ENCODE peak calls at places on chromosomes 7 and 10, in six cellular contexts. J, E, V, L, W and T are unnamed samples.

GRCh38 chr10:78529262-78529661 is 495.6 kb downstream of the RPS24 start:
- DNase-seq in J (no peak), E (no peak), V (no peak), L (no peak), W (no peak), T (no peak)

GRCh38 chr7:108561047-108561619 is 8.4 kb downstream of the THAP5 start:
- DNase-seq in J (no peak), E (no peak), V (no peak), L (no peak), W (no peak), T (no peak)

GRCh38 chr7:107254398-107254985 is 85.7 kb downstream of the HBP1 start:
- DNase-seq in J (no peak), E (no peak), V (no peak), L (no peak), W (no peak), T (no peak)

GRCh38 chr7:138278601-138279000 is 181.5 kb upstream of the TRIM24 start:
- DNase-seq in J (no peak), E (no peak), V (peak), L (no peak), W (no peak), T (no peak)

GRCh38 chr7:3995187-3995586 is 686.9 kb upstream of the FOXK1 start:
- DNase-seq in J (no peak), E (no peak), V (no peak), L (peak), W (peak), T (peak)

GRCh38 chr7:74606909-74607255 is 50.6 kb upstream of the GTF2I start:
- DNase-seq in J (no peak), E (no peak), V (no peak), L (no peak), W (no peak), T (no peak)

GRCh38 chr10:109922353-109922975 is 847 bp downstream of the XPNPEP1 start:
- DNase-seq in J (no peak), E (no peak), V (no peak), L (no peak), W (no peak), T (no peak)

GRCh38 chr10:14736043-14736442 is 38.7 kb downstream of the FAM107B start:
- DNase-seq in J (no peak), E (no peak), V (no peak), L (no peak), W (no peak), T (no peak)

GRCh38 chr10:3563298-3563697 is 221.7 kb downstream of the KLF6 start:
- DNase-seq in J (no peak), E (no peak), V (no peak), L (no peak), W (no peak), T (no peak)

GRCh38 chr7:81725496-81726117 is 44.2 kb downstream of the HGF start:
- DNase-seq in J (no peak), E (no peak), V (no peak), L (no peak), W (no peak), T (peak)

GRCh38 chr10:123577921-123578461 is 88.2 kb upstream of the GPR26 start:
- DNase-seq in J (no peak), E (no peak), V (no peak), L (no peak), W (no peak), T (no peak)

GRCh38 chr10:97071491-97071890 is 114.3 kb downstream of the SLIT1 start:
- DNase-seq in J (no peak), E (no peak), V (no peak), L (no peak), W (no peak), T (no peak)

GRCh38 chr7:156640949-156641485 is 443 bp downstream of the RNF32 start:
- DNase-seq in J (peak), E (no peak), V (peak), L (no peak), W (no peak), T (no peak)

GRCh38 chr10:115830260-115830970 is 442.6 kb downstream of the GFRA1 start:
- DNase-seq in J (no peak), E (no peak), V (peak), L (no peak), W (no peak), T (no peak)

GRCh38 chr10:121188005-121188404 is 336.8 kb downstream of the WDR11 start:
- DNase-seq in J (peak), E (no peak), V (no peak), L (no peak), W (peak), T (peak)

GRCh38 chr10:76649723-76650127 is 987.9 kb downstream of the KCNMA1 start:
- DNase-seq in J (peak), E (no peak), V (peak), L (no peak), W (no peak), T (peak)

GRCh38 chr7:51121945-51122425 is 194.6 kb downstream of the COBL start:
- DNase-seq in J (no peak), E (no peak), V (no peak), L (no peak), W (peak), T (no peak)

GRCh38 chr10:69847883-69848282 is 46.2 kb downstream of the COL13A1 start:
- DNase-seq in J (no peak), E (no peak), V (no peak), L (no peak), W (no peak), T (no peak)

GRCh38 chr7:23863209-23863798 is 153.3 kb downstream of the STK31 start:
- DNase-seq in J (no peak), E (no peak), V (peak), L (no peak), W (peak), T (peak)

GRCh38 chr10:17237163-17237562 is 9.1 kb downstream of the VIM start:
- DNase-seq in J (no peak), E (no peak), V (no peak), L (no peak), W (peak), T (no peak)

GRCh38 chr7:84364708-84365107 is 170.1 kb upstream of the SEMA3A start:
- DNase-seq in J (no peak), E (no peak), V (peak), L (no peak), W (peak), T (no peak)

DNA sequence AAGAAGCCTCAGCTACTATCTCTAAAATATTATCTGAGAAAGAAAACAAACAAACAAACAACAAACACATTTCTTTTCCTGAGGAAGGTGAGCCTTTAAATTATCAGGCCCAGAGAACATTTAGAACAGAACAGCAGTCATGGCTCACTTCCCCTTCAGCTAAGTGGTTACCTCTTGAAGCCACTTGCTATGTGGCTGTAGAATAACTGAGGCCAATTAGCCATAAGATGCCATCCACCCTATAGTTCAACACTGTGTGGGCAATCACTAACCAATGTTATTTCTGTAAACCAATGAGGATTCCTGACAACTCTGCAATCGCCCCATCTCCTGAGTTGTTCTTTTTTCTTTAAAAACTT is 3.7 kb upstream of the UPP1 start:
- DNase-seq in J (no peak), E (no peak), V (no peak), L (no peak), W (no peak), T (no peak)
- H3K27ac ChIP-seq in J (peak), E (peak), V (peak), L (peak), W (no peak), T (no peak)

DNA sequence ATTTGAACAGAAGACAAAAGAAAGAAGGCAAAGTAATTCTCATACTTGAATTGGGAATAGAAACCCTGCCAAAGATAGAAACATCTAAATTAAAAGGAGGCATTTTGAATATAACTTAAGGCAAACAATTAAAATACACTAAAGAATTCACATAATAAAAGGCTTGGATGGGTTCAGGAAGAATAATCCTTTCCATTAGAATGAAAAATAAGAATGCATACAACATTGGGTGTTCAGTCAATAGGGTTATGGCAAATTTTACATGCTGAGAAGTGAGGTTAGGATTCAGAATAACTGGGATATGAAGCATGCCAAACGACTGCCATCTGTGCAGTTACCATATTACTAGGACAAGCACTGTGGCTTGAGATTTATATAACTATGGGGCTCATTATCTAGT is 326.5 kb downstream of the THSD7A start:
- DNase-seq in J (no peak), E (no peak), V (no peak), L (no peak), W (no peak), T (no peak)
- H3K27ac ChIP-seq in J (no peak), E (no peak), V (no peak), L (no peak), W (no peak), T (no peak)

DNA sequence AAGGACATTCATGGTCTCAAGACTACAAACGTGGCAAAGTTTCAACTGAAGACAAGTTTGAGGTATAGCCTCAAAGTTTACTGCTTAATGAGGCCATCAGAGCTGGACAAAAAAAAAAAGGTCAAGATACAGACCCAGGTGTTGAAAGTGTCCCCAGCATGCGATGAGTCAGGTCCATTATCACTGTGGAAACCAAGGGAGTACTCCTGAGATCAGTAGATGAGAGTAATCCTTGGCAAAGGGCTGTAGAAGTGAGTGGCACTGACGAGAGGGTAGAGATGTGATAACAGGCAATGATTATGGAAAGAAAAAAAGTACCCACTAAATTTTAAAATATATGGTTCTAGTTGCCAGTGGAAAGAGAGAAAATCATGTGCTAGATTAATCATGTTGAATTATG is 80.1 kb upstream of the LRRN3 start:
- DNase-seq in J (no peak), E (no peak), V (no peak), L (no peak), W (no peak), T (no peak)
- H3K27ac ChIP-seq in J (no peak), E (no peak), V (no peak), L (no peak), W (no peak), T (no peak)

GRCh38 chr7:148701414-148701813 is 2.7 kb downstream of the CUL1 start:
- DNase-seq in J (no peak), E (no peak), V (no peak), L (no peak), W (no peak), T (peak)
- H3K27ac ChIP-seq in J (no peak), E (no peak), V (no peak), L (no peak), W (no peak), T (peak)

GRCh38 chr10:860519-860918 is 71.0 kb downstream of the LARP4B start:
- DNase-seq in J (no peak), E (no peak), V (no peak), L (no peak), W (no peak), T (no peak)
- H3K27ac ChIP-seq in J (no peak), E (no peak), V (no peak), L (no peak), W (no peak), T (no peak)

GRCh38 chr7:94971051-94971867 is 63.9 kb downstream of the PPP1R9A start:
- DNase-seq in J (no peak), E (no peak), V (no peak), L (no peak), W (no peak), T (no peak)
- H3K27ac ChIP-seq in J (no peak), E (no peak), V (no peak), L (no peak), W (no peak), T (no peak)

DNA sequence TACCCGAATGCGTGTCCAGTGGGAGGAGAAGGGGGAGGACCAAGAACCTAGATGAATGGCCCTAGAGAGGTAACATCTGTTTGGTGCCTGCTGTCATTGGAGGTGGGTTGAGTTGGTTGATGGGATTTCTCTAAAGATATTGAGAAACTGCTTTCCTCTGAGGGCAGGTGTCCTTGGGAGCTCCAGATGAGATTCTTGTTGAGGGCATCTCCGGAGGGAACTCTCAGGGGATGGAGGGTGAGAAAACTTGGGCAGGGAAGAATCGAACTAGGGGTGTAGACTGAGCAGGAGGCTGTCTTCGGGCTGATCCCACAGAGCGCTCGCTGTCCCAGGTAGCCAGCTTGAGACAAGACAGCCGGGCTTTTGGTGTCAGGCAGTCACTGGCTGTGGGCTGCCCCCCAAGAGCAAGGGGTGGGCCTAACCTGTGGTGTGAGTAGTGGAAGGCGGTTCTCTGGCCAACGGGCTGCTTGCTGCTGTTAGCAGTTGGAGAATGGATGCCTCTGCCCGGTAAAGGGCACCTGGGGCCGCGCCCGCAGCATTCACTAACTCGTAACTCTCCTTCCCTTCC is 3.7 kb downstream of the IRF5 start:
- DNase-seq in J (no peak), E (no peak), V (no peak), L (no peak), W (no peak), T (no peak)
- H3K27ac ChIP-seq in J (no peak), E (no peak), V (no peak), L (no peak), W (no peak), T (no peak)